ENCODE peak calls at places on chromosome 13, in nine cellular contexts. P is foreskin fibroblast; U is stimulated activated CD4-positive, alpha-beta T cell treated with anti-CD3 and anti-CD28 coated beads, Interleukin-4, amount 100 ng/mL, for 4 hours; Q is GM13976; K is AG10803; S is epithelial cell of esophagus; Z is kidney glomerular epithelial cell; H is non-pigmented ciliary epithelial cell; L is CD8-positive, alpha-beta T cell. C is an unnamed sample.

GRCh38 chr13:111449041-111449440 is 128.6 kb downstream of the TEX29 start:
- DNase-seq in P (no peak), U (no peak), Q (no peak), K (no peak), S (no peak), Z (no peak), H (no peak), L (no peak), C (no peak)

GRCh38 chr13:31431722-31432137 is 232.0 kb downstream of the B3GLCT start:
- DNase-seq in P (peak; percentile 26), U (peak; percentile 28), Q (peak; percentile 23), K (peak; percentile 53), S (peak; percentile 53), Z (no peak), H (no peak), L (no peak), C (peak; percentile 9)

GRCh38 chr13:26619321-26619720 is 61.8 kb downstream of the WASF3 start:
- DNase-seq in P (peak; percentile 77), U (no peak), Q (no peak), K (peak; percentile 89), S (peak; percentile 23), Z (no peak), H (peak; percentile 59), L (no peak), C (no peak)

GRCh38 chr13:92716749-92717148 is 509.9 kb upstream of the GPC6 start:
- DNase-seq in P (peak; percentile 1), U (no peak), Q (no peak), K (peak; percentile 16), S (peak; percentile 2), Z (peak; percentile 32), H (no peak), L (no peak), C (no peak)

GRCh38 chr13:101474419-101474957 is 22.0 kb downstream of the ITGBL1 start:
- DNase-seq in P (no peak), U (no peak), Q (no peak), K (peak; percentile 91), S (peak; percentile 43), Z (peak; percentile 45), H (no peak), L (no peak), C (no peak)

GRCh38 chr13:76968041-76968440 is 19.7 kb downstream of the ACOD1 start:
- DNase-seq in P (no peak), U (no peak), Q (no peak), K (no peak), S (no peak), Z (no peak), H (no peak), L (no peak), C (no peak)

GRCh38 chr13:49859568-49859967 is 67.1 kb upstream of the KPNA3 start:
- DNase-seq in P (peak; percentile 96), U (no peak), Q (no peak), K (peak; percentile 93), S (peak; percentile 81), Z (peak; percentile 49), H (peak; percentile 82), L (no peak), C (no peak)

GRCh38 chr13:33918199-33918932 is 100.4 kb downstream of the RFC3 start:
- DNase-seq in P (peak; percentile 90), U (no peak), Q (no peak), K (peak; percentile 86), S (peak; percentile 89), Z (peak; percentile 21), H (no peak), L (no peak), C (peak; percentile 31)

GRCh38 chr13:44797685-44798084 is 191.6 kb downstream of the NUFIP1 start:
- DNase-seq in P (no peak), U (no peak), Q (no peak), K (no peak), S (no peak), Z (no peak), H (no peak), L (no peak), C (no peak)

GRCh38 chr13:98743377-98743776 is 9.1 kb downstream of the SLC15A1 start:
- DNase-seq in P (no peak), U (no peak), Q (no peak), K (no peak), S (no peak), Z (no peak), H (no peak), L (no peak), C (no peak)

GRCh38 chr13:28161370-28161769 is 23.0 kb downstream of the PAN3 start:
- DNase-seq in P (no peak), U (no peak), Q (no peak), K (peak; percentile 30), S (peak; percentile 38), Z (peak; percentile 65), H (no peak), L (no peak), C (no peak)

GRCh38 chr13:74243637-74244526 is 109.7 kb upstream of the KLF12 start:
- DNase-seq in P (peak; percentile 81), U (no peak), Q (no peak), K (peak; percentile 86), S (peak; percentile 68), Z (peak; percentile 7), H (peak; percentile 49), L (peak; percentile 11), C (peak; percentile 17)

GRCh38 chr13:73179906-73180305 is 121.1 kb downstream of the KLF5 start:
- DNase-seq in P (no peak), U (no peak), Q (no peak), K (no peak), S (no peak), Z (no peak), H (no peak), L (no peak), C (no peak)

GRCh38 chr13:78147905-78148304 is 229.3 kb upstream of the EDNRB start:
- DNase-seq in P (peak; percentile 44), U (no peak), Q (no peak), K (peak; percentile 85), S (peak; percentile 51), Z (peak; percentile 90), H (peak; percentile 62), L (no peak), C (no peak)

GRCh38 chr13:42804244-42804868 is 23.0 kb downstream of the FAM216B start:
- DNase-seq in P (no peak), U (no peak), Q (peak; percentile 12), K (no peak), S (no peak), Z (no peak), H (no peak), L (no peak), C (no peak)

GRCh38 chr13:50171585-50172282 is 156.5 kb downstream of the KCNRG start:
- DNase-seq in P (no peak), U (no peak), Q (no peak), K (peak; percentile 58), S (no peak), Z (no peak), H (peak; percentile 23), L (no peak), C (no peak)

GRCh38 chr13:79995334-79995733 is 345.6 kb downstream of the SPRY2 start:
- DNase-seq in P (peak; percentile 85), U (no peak), Q (no peak), K (peak; percentile 81), S (peak; percentile 95), Z (peak; percentile 92), H (peak; percentile 80), L (no peak), C (peak; percentile 49)

GRCh38 chr13:49936943-49937273 is 768 bp upstream of the SPRYD7 start:
- DNase-seq in P (no peak), U (no peak), Q (no peak), K (peak; percentile 3), S (peak; percentile 9), Z (no peak), H (no peak), L (no peak), C (no peak)

GRCh38 chr13:73505487-73505886 is 446.7 kb downstream of the KLF5 start:
- DNase-seq in P (no peak), U (no peak), Q (no peak), K (no peak), S (no peak), Z (no peak), H (no peak), L (no peak), C (no peak)

GRCh38 chr13:111122056-111122455 is 6.9 kb downstream of the ARHGEF7 start:
- DNase-seq in P (no peak), U (no peak), Q (no peak), K (no peak), S (no peak), Z (no peak), H (no peak), L (no peak), C (no peak)

GRCh38 chr13:35797244-35797643 is 320.8 kb upstream of the MAB21L1 start:
- DNase-seq in P (no peak), U (no peak), Q (no peak), K (no peak), S (no peak), Z (no peak), H (no peak), L (no peak), C (no peak)

GRCh38 chr13:106103779-106104178 is 431.7 kb downstream of the EFNB2 start:
- DNase-seq in P (peak; percentile 59), U (no peak), Q (no peak), K (peak; percentile 62), S (no peak), Z (no peak), H (no peak), L (no peak), C (no peak)

GRCh38 chr13:31009166-31009565 is 76.7 kb downstream of the TEX26 start:
- DNase-seq in P (no peak), U (no peak), Q (no peak), K (no peak), S (peak; percentile 64), Z (no peak), H (no peak), L (no peak), C (no peak)

GRCh38 chr13:38979891-38980627 is 10.6 kb downstream of the STOML3 start:
- DNase-seq in P (no peak), U (no peak), Q (no peak), K (peak; percentile 10), S (no peak), Z (no peak), H (no peak), L (no peak), C (no peak)

GRCh38 chr13:109010912-109011311 is 381.5 kb downstream of the MYO16 start:
- DNase-seq in P (no peak), U (no peak), Q (no peak), K (no peak), S (no peak), Z (no peak), H (no peak), L (no peak), C (no peak)

GRCh38 chr13:50386527-50387123 is 371.4 kb downstream of the KCNRG start:
- DNase-seq in P (peak; percentile 57), U (no peak), Q (no peak), K (peak; percentile 78), S (no peak), Z (no peak), H (no peak), L (no peak), C (no peak)

GRCh38 chr13:50366488-50367174 is 351.4 kb downstream of the KCNRG start:
- DNase-seq in P (no peak), U (no peak), Q (peak; percentile 30), K (no peak), S (no peak), Z (no peak), H (no peak), L (no peak), C (no peak)

GRCh38 chr13:90154311-90154960 is 1193.1 kb upstream of the MIR17HG start:
- DNase-seq in P (no peak), U (no peak), Q (no peak), K (no peak), S (peak; percentile 72), Z (no peak), H (no peak), L (no peak), C (no peak)

GRCh38 chr13:19782049-19782726 is 557 bp downstream of the PSPC1 start:
- DNase-seq in P (peak; percentile 34), U (peak; percentile 55), Q (peak; percentile 51), K (peak; percentile 51), S (peak; percentile 57), Z (peak; percentile 14), H (no peak), L (peak; percentile 55), C (peak; percentile 27)

GRCh38 chr13:74710006-74710405 is 575.8 kb upstream of the KLF12 start:
- DNase-seq in P (peak; percentile 39), U (no peak), Q (no peak), K (peak; percentile 83), S (peak; percentile 58), Z (no peak), H (no peak), L (no peak), C (no peak)

GRCh38 chr13:28273919-28274318 is 135.6 kb downstream of the PAN3 start:
- DNase-seq in P (no peak), U (no peak), Q (no peak), K (no peak), S (no peak), Z (no peak), H (no peak), L (no peak), C (no peak)